ENCODE peak calls at places on chromosomes 11 and 22, in four cellular contexts. One of them, this sample, is unnamed.

GRCh38 chr11:46345881-46346484 is 1.3 kb upstream of the DGKZ start:
- DNase-seq in GM12878: no peak
- DNase-seq in K562: no peak
- DNase-seq in HepG2: no peak
- DNase-seq in this sample: no peak

GRCh38 chr11:94661444-94661843 is 94.3 kb downstream of the PIWIL4 start:
- DNase-seq in HepG2: no peak
- DNase-seq in GM12878: no peak
- DNase-seq in K562: no peak
- DNase-seq in this sample: no peak

GRCh38 chr11:104661481-104661880 is 236.8 kb downstream of the CASP12 start:
- DNase-seq in GM12878: no peak
- DNase-seq in HepG2: no peak
- DNase-seq in K562: no peak
- DNase-seq in this sample: no peak

GRCh38 chr11:72238492-72239295 is 5.3 kb downstream of the PHOX2A start:
- DNase-seq in K562: no peak
- DNase-seq in GM12878: no peak
- DNase-seq in HepG2: no peak
- DNase-seq in this sample: no peak

GRCh38 chr11:125201525-125202121 is 37.1 kb downstream of the PKNOX2 start:
- DNase-seq in GM12878: no peak
- DNase-seq in HepG2: peak; percentile 50
- DNase-seq in K562: no peak
- DNase-seq in this sample: no peak

GRCh38 chr11:44178381-44178780 is 82.9 kb downstream of the EXT2 start:
- DNase-seq in GM12878: no peak
- DNase-seq in HepG2: no peak
- DNase-seq in K562: no peak
- DNase-seq in this sample: no peak

GRCh38 chr11:75212463-75212862 is 28.1 kb upstream of the TPBGL start:
- DNase-seq in K562: no peak
- DNase-seq in GM12878: no peak
- DNase-seq in HepG2: no peak
- DNase-seq in this sample: no peak

GRCh38 chr22:44407404-44408226 is 90.4 kb downstream of the RTL6 start:
- DNase-seq in HepG2: no peak
- DNase-seq in GM12878: no peak
- DNase-seq in K562: no peak
- DNase-seq in this sample: no peak

GRCh38 chr11:86197448-86197847 is 47.1 kb upstream of the EED start:
- DNase-seq in HepG2: no peak
- DNase-seq in K562: no peak
- DNase-seq in GM12878: no peak
- DNase-seq in this sample: no peak

GRCh38 chr11:122920579-122920978 is 38.0 kb downstream of the JHY start:
- DNase-seq in K562: no peak
- DNase-seq in GM12878: no peak
- DNase-seq in HepG2: no peak
- DNase-seq in this sample: no peak

GRCh38 chr11:59197990-59198389 is 14.7 kb downstream of the MPEG1 start:
- DNase-seq in K562: no peak
- DNase-seq in HepG2: no peak
- DNase-seq in GM12878: no peak
- DNase-seq in this sample: no peak

GRCh38 chr22:36131907-36132306 is 28.6 kb downstream of the APOL3 start:
- DNase-seq in GM12878: no peak
- DNase-seq in K562: no peak
- DNase-seq in HepG2: no peak
- DNase-seq in this sample: no peak

GRCh38 chr11:65444314-65445051 is 21.9 kb downstream of the NEAT1 start:
- DNase-seq in K562: no peak
- DNase-seq in GM12878: no peak
- DNase-seq in HepG2: no peak
- DNase-seq in this sample: no peak

GRCh38 chr11:103863497-103863896 is 172.9 kb upstream of the DDI1 start:
- DNase-seq in K562: no peak
- DNase-seq in GM12878: no peak
- DNase-seq in HepG2: no peak
- DNase-seq in this sample: no peak

GRCh38 chr11:99020324-99021225 is at the start of gene CNTN5:
- DNase-seq in K562: peak; percentile 6
- DNase-seq in GM12878: no peak
- DNase-seq in HepG2: peak; percentile 22
- DNase-seq in this sample: peak; percentile 0

GRCh38 chr11:116558504-116559252 is 214.1 kb downstream of the BUD13 start:
- DNase-seq in K562: no peak
- DNase-seq in HepG2: no peak
- DNase-seq in GM12878: no peak
- DNase-seq in this sample: no peak

GRCh38 chr11:34585870-34586654 is 34.8 kb upstream of the EHF start:
- DNase-seq in K562: peak; percentile 39
- DNase-seq in GM12878: peak; percentile 20
- DNase-seq in HepG2: peak; percentile 70
- DNase-seq in this sample: peak; percentile 79

GRCh38 chr22:20449819-20450550 is 12.4 kb upstream of the SCARF2 start:
- DNase-seq in HepG2: no peak
- DNase-seq in GM12878: no peak
- DNase-seq in K562: no peak
- DNase-seq in this sample: no peak

GRCh38 chr22:47168900-47169800 is 406.7 kb downstream of the TBC1D22A start:
- DNase-seq in GM12878: no peak
- DNase-seq in K562: no peak
- DNase-seq in HepG2: peak; percentile 10
- DNase-seq in this sample: peak; percentile 6

GRCh38 chr11:125168875-125169537 is 4.5 kb downstream of the PKNOX2 start:
- DNase-seq in K562: no peak
- DNase-seq in GM12878: no peak
- DNase-seq in HepG2: no peak
- DNase-seq in this sample: no peak

GRCh38 chr22:50576070-50576469 is 2.2 kb downstream of the CPT1B start:
- DNase-seq in K562: peak; percentile 34
- DNase-seq in HepG2: peak; percentile 81
- DNase-seq in GM12878: no peak
- DNase-seq in this sample: peak; percentile 69

GRCh38 chr22:37674951-37675929 is at the start of gene LGALS1:
- DNase-seq in HepG2: peak; percentile 81
- DNase-seq in GM12878: no peak
- DNase-seq in K562: peak; percentile 90
- DNase-seq in this sample: peak; percentile 65
- TF ChIP-seq CTCF in HepG2: peak; percentile 35
- TF ChIP-seq CTCF in GM12878: no peak
- TF ChIP-seq CTCF in K562: no peak
- TF ChIP-seq CTCF in this sample: no peak

GRCh38 chr11:114208371-114208770 is 87.8 kb upstream of the NNMT start:
- DNase-seq in GM12878: no peak
- DNase-seq in HepG2: no peak
- DNase-seq in K562: no peak
- DNase-seq in this sample: no peak
- TF ChIP-seq CHD4 in GM12878: no peak
- TF ChIP-seq CHD4 in HepG2: no peak
- TF ChIP-seq CHD4 in K562: no peak
- TF ChIP-seq CHD4 in this sample: no peak

DNA sequence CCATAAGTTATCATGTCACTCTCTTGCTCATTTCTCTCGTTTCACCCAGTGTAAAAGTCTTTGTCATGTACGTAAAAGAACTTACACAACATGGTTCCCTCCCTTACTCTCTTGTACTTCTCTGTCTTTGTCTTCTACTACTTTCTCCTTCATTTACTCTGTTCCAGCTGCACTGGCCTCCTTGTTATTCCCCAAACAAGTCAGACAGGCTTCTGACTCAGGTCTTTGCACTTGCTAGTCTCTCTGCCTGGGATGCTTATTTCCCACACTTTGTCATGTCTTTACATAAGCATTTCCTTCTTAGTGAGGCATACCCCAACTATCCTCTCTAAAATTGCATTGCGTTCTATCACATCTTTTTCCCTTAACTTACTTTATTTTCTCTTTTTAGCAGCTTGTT is 117.3 kb downstream of the CYP2R1 start:
- DNase-seq in GM12878: no peak
- DNase-seq in HepG2: no peak
- DNase-seq in K562: no peak
- DNase-seq in this sample: no peak
- TF ChIP-seq RFX5 in GM12878: no peak
- TF ChIP-seq RFX5 in HepG2: no peak
- TF ChIP-seq RFX5 in K562: no peak
- TF ChIP-seq RFX5 in this sample: no peak

DNA sequence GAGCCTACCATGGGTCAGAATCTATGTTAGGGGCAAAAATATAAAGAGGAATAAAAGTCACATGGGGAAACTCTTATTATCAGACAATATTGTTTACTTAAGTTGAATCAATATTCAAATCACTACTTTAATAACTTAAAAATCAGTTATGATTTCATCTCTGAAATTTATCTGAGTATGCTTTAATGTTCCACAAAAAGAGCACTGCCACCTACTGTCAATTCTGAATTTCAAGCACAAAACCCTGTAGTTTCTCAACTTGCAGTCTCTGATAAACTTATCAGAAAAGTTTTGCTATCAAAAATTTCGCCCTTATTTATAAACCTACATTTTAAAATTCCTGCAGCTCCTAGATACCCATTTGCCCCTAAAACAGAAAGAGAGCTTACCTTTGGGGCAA is 47.3 kb downstream of the RDX start:
- DNase-seq in K562: no peak
- DNase-seq in GM12878: no peak
- DNase-seq in HepG2: no peak
- DNase-seq in this sample: no peak
- TF ChIP-seq CTCF in K562: no peak
- TF ChIP-seq CTCF in GM12878: peak; percentile 27
- TF ChIP-seq CTCF in HepG2: no peak
- TF ChIP-seq CTCF in this sample: peak; percentile 45

GRCh38 chr11:16891964-16892363 is 122.2 kb downstream of the PLEKHA7 start:
- DNase-seq in GM12878: no peak
- DNase-seq in K562: no peak
- DNase-seq in HepG2: no peak
- DNase-seq in this sample: no peak
- TF ChIP-seq CHD4 in GM12878: no peak
- TF ChIP-seq CHD4 in K562: no peak
- TF ChIP-seq CHD4 in HepG2: no peak
- TF ChIP-seq CHD4 in this sample: no peak

GRCh38 chr22:38309614-38310517 is 7.4 kb downstream of the CSNK1E start:
- DNase-seq in GM12878: no peak
- DNase-seq in HepG2: peak; percentile 94
- DNase-seq in K562: no peak
- DNase-seq in this sample: no peak
- TF ChIP-seq RFX5 in GM12878: no peak
- TF ChIP-seq RFX5 in HepG2: no peak
- TF ChIP-seq RFX5 in K562: no peak
- TF ChIP-seq RFX5 in this sample: no peak

GRCh38 chr11:62217191-62217748 is 8.8 kb downstream of the SCGB2A1 start:
- DNase-seq in GM12878: no peak
- DNase-seq in K562: no peak
- DNase-seq in HepG2: peak; percentile 19
- DNase-seq in this sample: peak; percentile 46
- TF ChIP-seq CTCF in GM12878: peak; percentile 45
- TF ChIP-seq CTCF in K562: peak; percentile 75
- TF ChIP-seq CTCF in HepG2: peak; percentile 66
- TF ChIP-seq CTCF in this sample: peak; percentile 76

GRCh38 chr11:77473801-77474508 is at the start of gene PAK1:
- DNase-seq in K562: peak; percentile 90
- DNase-seq in GM12878: no peak
- DNase-seq in HepG2: peak; percentile 54
- DNase-seq in this sample: peak; percentile 81
- TF ChIP-seq CHD4 in K562: no peak
- TF ChIP-seq CHD4 in GM12878: no peak
- TF ChIP-seq CHD4 in HepG2: no peak
- TF ChIP-seq CHD4 in this sample: no peak

GRCh38 chr11:4480577-4481539 is 1.6 kb upstream of the OR52K1 start:
- DNase-seq in HepG2: no peak
- DNase-seq in K562: no peak
- DNase-seq in GM12878: no peak
- DNase-seq in this sample: no peak
- TF ChIP-seq RFX5 in HepG2: no peak
- TF ChIP-seq RFX5 in K562: no peak
- TF ChIP-seq RFX5 in GM12878: no peak
- TF ChIP-seq RFX5 in this sample: no peak